ENCODE peak calls at places on chromosomes 16 and 17, in four cellular contexts. One of them, this sample, is unnamed.

GRCh38 chr16:31875112-31875803 is 1.7 kb downstream of the ZNF267 start:
- DNase-seq in K562: peak
- DNase-seq in WTC11: no peak
- DNase-seq in HepG2: no peak
- DNase-seq in this sample: no peak

GRCh38 chr16:67088551-67088950 is 21.2 kb upstream of the PHAF1 start:
- DNase-seq in HepG2: no peak
- DNase-seq in K562: no peak
- DNase-seq in WTC11: no peak
- DNase-seq in this sample: no peak

GRCh38 chr16:49703494-49703893 is 152.4 kb downstream of the ZNF423 start:
- DNase-seq in K562: no peak
- DNase-seq in WTC11: no peak
- DNase-seq in HepG2: no peak
- DNase-seq in this sample: no peak

GRCh38 chr16:50563989-50564388 is 15.8 kb downstream of the NKD1 start:
- DNase-seq in WTC11: no peak
- DNase-seq in K562: no peak
- DNase-seq in HepG2: no peak
- DNase-seq in this sample: no peak

GRCh38 chr16:65509172-65509571 is 387.3 kb upstream of the CDH11 start:
- DNase-seq in WTC11: no peak
- DNase-seq in K562: no peak
- DNase-seq in HepG2: no peak
- DNase-seq in this sample: no peak

GRCh38 chr17:79761894-79762570 is 15.9 kb upstream of the CBX2 start:
- DNase-seq in HepG2: no peak
- DNase-seq in K562: no peak
- DNase-seq in WTC11: no peak
- DNase-seq in this sample: no peak

GRCh38 chr16:10937068-10937859 is 5.0 kb downstream of the DEXI start:
- DNase-seq in HepG2: no peak
- DNase-seq in WTC11: no peak
- DNase-seq in K562: no peak
- DNase-seq in this sample: no peak

GRCh38 chr17:79715318-79716182 is 15.2 kb upstream of the ENPP7 start:
- DNase-seq in HepG2: peak
- DNase-seq in WTC11: no peak
- DNase-seq in K562: no peak
- DNase-seq in this sample: peak

GRCh38 chr17:45666641-45667040 is 117.5 kb upstream of the CRHR1 start:
- DNase-seq in K562: no peak
- DNase-seq in HepG2: no peak
- DNase-seq in WTC11: no peak
- DNase-seq in this sample: no peak

GRCh38 chr17:49996121-49996494 is 1.1 kb upstream of the DLX3 start:
- DNase-seq in WTC11: no peak
- DNase-seq in HepG2: no peak
- DNase-seq in K562: no peak
- DNase-seq in this sample: no peak

GRCh38 chr16:86826931-86827330 is 248.6 kb downstream of the FOXL1 start:
- DNase-seq in K562: no peak
- DNase-seq in WTC11: peak
- DNase-seq in HepG2: no peak
- DNase-seq in this sample: no peak

GRCh38 chr16:11370084-11370931 is 25.0 kb downstream of the RMI2 start:
- DNase-seq in WTC11: no peak
- DNase-seq in HepG2: peak
- DNase-seq in K562: no peak
- DNase-seq in this sample: no peak

GRCh38 chr17:78600181-78600651 is 23.0 kb upstream of the DNAH17 start:
- DNase-seq in WTC11: no peak
- DNase-seq in HepG2: no peak
- DNase-seq in K562: no peak
- DNase-seq in this sample: no peak

GRCh38 chr16:2977440-2977839 is 2.8 kb downstream of the PKMYT1 start:
- DNase-seq in WTC11: no peak
- DNase-seq in K562: no peak
- DNase-seq in HepG2: no peak
- DNase-seq in this sample: no peak

GRCh38 chr17:9924735-9925191 is 19.7 kb upstream of the RCVRN start:
- DNase-seq in WTC11: no peak
- DNase-seq in K562: peak
- DNase-seq in HepG2: peak
- DNase-seq in this sample: peak

GRCh38 chr16:8708546-8708945 is 34.1 kb downstream of the ABAT start:
- DNase-seq in K562: no peak
- DNase-seq in HepG2: no peak
- DNase-seq in WTC11: no peak
- DNase-seq in this sample: no peak

GRCh38 chr16:3038896-3039295 is 2.2 kb upstream of the BICDL2 start:
- DNase-seq in HepG2: no peak
- DNase-seq in WTC11: no peak
- DNase-seq in K562: no peak
- DNase-seq in this sample: no peak

GRCh38 chr17:10099051-10099571 is 99.3 kb downstream of the GAS7 start:
- DNase-seq in WTC11: no peak
- DNase-seq in HepG2: no peak
- DNase-seq in K562: no peak
- DNase-seq in this sample: no peak

GRCh38 chr17:31789707-31790505 is 69.1 kb downstream of the COPRS start:
- DNase-seq in K562: no peak
- DNase-seq in HepG2: no peak
- DNase-seq in WTC11: no peak
- DNase-seq in this sample: no peak

GRCh38 chr17:21125862-21126261 is 902 bp upstream of the DHRS7B start:
- DNase-seq in HepG2: no peak
- DNase-seq in K562: no peak
- DNase-seq in WTC11: no peak
- DNase-seq in this sample: no peak

GRCh38 chr17:46739982-46740381 is 78.5 kb downstream of the WNT3 start:
- DNase-seq in WTC11: no peak
- DNase-seq in HepG2: no peak
- DNase-seq in K562: no peak
- DNase-seq in this sample: no peak

GRCh38 chr17:28547623-28548416 is 4.6 kb downstream of the UNC119 start:
- DNase-seq in WTC11: peak
- DNase-seq in K562: peak
- DNase-seq in HepG2: peak
- DNase-seq in this sample: peak

GRCh38 chr16:70737377-70738082 is 51.7 kb upstream of the MTSS2 start:
- DNase-seq in WTC11: no peak
- DNase-seq in K562: no peak
- DNase-seq in HepG2: no peak
- DNase-seq in this sample: peak

GRCh38 chr17:76584427-76585047 is 1.1 kb downstream of the ST6GALNAC2 start:
- DNase-seq in K562: no peak
- DNase-seq in WTC11: peak
- DNase-seq in HepG2: no peak
- DNase-seq in this sample: peak

GRCh38 chr16:51237861-51238378 is 86.8 kb upstream of the SALL1 start:
- DNase-seq in HepG2: peak
- DNase-seq in K562: no peak
- DNase-seq in WTC11: no peak
- DNase-seq in this sample: no peak

GRCh38 chr16:46763147-46763546 is 15.0 kb upstream of the MYLK3 start:
- DNase-seq in K562: no peak
- DNase-seq in HepG2: no peak
- DNase-seq in WTC11: no peak
- DNase-seq in this sample: no peak

GRCh38 chr17:66304304-66305174 is 2.1 kb downstream of the PRKCA start:
- DNase-seq in K562: peak
- DNase-seq in HepG2: peak
- DNase-seq in WTC11: peak
- DNase-seq in this sample: peak

GRCh38 chr17:19771971-19772630 is 24.0 kb upstream of the ALDH3A1 start:
- DNase-seq in K562: no peak
- DNase-seq in WTC11: no peak
- DNase-seq in HepG2: no peak
- DNase-seq in this sample: no peak

GRCh38 chr16:78040396-78040795 is 18.0 kb downstream of the CLEC3A start:
- DNase-seq in WTC11: no peak
- DNase-seq in HepG2: no peak
- DNase-seq in K562: no peak
- DNase-seq in this sample: no peak

GRCh38 chr17:6153416-6153815 is 83.2 kb downstream of the WSCD1 start:
- DNase-seq in K562: no peak
- DNase-seq in HepG2: no peak
- DNase-seq in WTC11: no peak
- DNase-seq in this sample: no peak

GRCh38 chr16:88317619-88317977 is 65.2 kb upstream of the ZNF469 start:
- DNase-seq in K562: no peak
- DNase-seq in HepG2: no peak
- DNase-seq in WTC11: no peak
- DNase-seq in this sample: no peak

DNA sequence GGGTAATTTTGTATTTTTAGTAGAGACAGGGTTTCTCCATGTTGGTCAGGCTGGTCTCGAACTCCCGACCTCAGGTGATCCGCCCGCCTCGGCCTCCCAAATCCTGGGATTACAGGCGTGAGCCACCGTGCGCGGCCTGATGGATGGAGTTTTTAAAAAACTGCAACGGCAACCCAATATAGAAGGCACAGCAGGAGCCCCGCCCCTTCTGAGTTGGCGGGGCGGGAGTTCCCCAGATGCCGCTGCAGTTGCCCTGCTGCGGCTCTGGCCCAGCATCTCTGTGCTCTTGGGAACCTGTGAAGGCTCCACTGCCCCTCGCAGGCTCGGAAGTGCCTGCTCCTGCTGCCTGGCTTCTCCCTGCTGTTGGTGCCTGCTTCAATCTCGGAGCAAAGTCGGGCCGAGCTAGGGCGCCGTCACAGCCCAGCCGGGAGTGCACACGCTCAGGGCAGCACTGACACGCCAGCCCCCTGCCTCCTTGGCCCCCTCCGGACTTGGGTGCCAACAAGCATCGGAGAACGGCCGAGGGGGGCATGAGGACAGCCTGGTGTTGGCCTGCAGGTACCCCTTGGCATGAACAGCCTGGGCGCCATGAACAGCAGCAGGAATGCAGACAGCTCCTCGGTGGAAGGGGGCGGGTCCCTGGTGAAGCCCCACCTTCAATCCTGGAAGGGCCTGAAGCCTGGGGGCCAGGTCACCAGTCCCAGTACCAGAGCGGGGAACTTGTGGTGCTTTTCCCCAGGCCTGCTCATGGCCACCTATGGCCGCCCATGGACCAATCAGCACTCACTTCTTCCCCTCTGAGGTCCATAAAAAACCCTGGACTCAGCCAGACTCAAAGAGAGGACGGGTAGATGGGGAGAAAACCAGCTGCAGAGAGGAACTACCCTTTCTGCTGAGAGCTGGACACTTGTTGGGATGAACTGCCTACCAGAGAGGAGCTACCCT is 2.3 kb upstream of the NT5M start:
- DNase-seq in HepG2: no peak
- DNase-seq in WTC11: peak
- DNase-seq in K562: no peak
- DNase-seq in this sample: no peak
- TF ChIP-seq FOXJ3 in HepG2: no peak
- TF ChIP-seq FOXJ3 in WTC11: no peak
- TF ChIP-seq FOXJ3 in K562: no peak
- TF ChIP-seq FOXJ3 in this sample: no peak

DNA sequence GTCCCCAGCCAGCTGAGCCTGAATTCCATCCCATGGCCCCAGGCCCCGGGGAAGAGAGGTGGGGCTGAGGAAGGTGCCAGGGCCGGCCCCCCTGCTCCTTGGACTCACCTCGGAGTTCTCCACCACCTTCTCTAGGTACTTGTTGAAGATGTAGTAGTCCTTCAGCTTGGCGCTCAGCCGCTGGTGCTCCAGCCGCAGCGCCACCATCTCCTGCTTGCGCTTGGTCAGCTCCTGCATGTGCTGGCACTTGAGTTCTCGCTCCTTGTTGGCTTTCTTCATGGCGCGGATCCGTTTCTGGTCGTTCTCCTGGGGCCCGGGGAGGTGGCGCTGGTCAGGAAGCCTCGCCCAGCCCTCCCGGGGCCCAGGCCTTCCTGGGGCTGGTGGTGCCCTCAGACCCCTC is 3.3 kb downstream of the CCDC42 start:
- DNase-seq in HepG2: no peak
- DNase-seq in K562: no peak
- DNase-seq in WTC11: no peak
- DNase-seq in this sample: no peak
- TF ChIP-seq FOXJ3 in HepG2: no peak
- TF ChIP-seq FOXJ3 in K562: no peak
- TF ChIP-seq FOXJ3 in WTC11: no peak
- TF ChIP-seq FOXJ3 in this sample: no peak

DNA sequence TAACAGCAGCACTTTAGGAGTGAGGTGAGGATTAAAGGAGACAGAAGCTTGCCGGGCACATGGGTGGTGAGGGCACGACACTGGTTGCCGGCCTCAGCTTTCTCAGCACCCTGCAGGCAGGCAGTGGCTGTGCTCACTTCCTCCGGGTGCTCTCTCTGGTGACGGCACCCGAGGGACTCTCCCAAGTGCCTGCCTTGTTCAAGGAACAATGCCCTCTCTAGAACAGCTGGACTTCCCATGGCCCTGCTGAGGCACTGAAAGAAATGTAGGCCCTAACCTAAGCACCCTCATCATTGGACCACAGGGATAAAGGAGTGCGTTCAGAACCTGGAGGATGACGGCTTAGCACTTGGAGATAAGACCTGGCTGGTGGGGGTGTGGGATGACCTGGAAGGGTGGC is 72.7 kb downstream of the N4BP1 start:
- DNase-seq in HepG2: no peak
- DNase-seq in K562: no peak
- DNase-seq in WTC11: no peak
- DNase-seq in this sample: no peak
- TF ChIP-seq FOXJ3 in HepG2: no peak
- TF ChIP-seq FOXJ3 in K562: no peak
- TF ChIP-seq FOXJ3 in WTC11: no peak
- TF ChIP-seq FOXJ3 in this sample: no peak

DNA sequence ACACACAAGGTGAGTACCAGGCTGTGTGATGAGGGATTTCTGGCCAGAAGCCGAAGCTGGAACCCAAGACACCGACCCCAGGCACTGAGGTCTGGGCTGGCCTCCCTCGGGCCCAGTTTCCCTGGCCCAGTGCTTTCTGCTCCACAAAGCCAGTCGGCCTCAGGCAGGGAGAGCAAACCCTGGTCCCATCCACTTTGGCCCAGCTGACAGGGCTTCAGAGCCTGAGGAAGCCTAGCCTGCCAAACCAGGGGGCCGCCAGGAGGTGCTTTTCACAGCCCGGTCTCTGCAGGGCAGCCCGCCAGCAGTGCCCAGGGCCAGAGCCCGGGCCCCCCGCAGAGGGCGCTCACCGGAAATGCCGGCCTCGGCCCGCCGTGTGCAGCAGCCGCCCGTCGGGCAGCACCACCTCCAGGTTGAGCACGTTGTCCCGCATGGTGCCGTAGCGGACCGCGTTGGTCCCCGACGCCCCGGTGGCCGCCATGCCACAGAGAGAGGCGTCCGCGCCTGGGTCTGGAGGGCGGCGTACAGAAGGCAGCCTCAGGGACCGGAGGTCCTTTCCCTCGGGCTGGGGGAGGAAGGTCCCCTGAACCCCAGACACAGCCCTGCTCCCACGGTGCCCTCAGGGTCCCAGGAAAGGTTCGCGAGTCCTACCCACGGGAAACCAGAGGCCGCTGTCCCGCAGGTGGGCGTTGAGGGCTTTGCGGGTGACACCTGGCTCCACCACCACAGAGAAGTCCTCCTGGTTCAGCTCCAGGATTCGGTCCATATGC is 2.2 kb downstream of the LDHD start:
- DNase-seq in HepG2: no peak
- DNase-seq in K562: no peak
- DNase-seq in WTC11: no peak
- DNase-seq in this sample: peak
- TF ChIP-seq FOXJ3 in HepG2: no peak
- TF ChIP-seq FOXJ3 in K562: no peak
- TF ChIP-seq FOXJ3 in WTC11: no peak
- TF ChIP-seq FOXJ3 in this sample: no peak